ENCODE peak calls at places on chromosome 4, in seven cellular contexts. L, T, N, E, W, Q and D are unnamed samples. For H3K36me3, the result is how much of the 10 kb centered on the place peaks cover.

GRCh38 chr4:52076731-52077130 is 25.6 kb downstream of the SPATA18 start:
- DNase-seq in W (peak), N (no peak), L (peak), T (no peak), Q (no peak), E (no peak), D (no peak)

GRCh38 chr4:67558493-67558892 is at the start of gene STAP1:
- DNase-seq in N (no peak), Q (no peak), T (no peak), W (no peak), E (no peak), L (no peak), D (no peak)

GRCh38 chr4:123411976-123412589 is 15.5 kb downstream of the SPRY1 start:
- DNase-seq in W (no peak), L (no peak), N (no peak), E (no peak), Q (no peak), T (no peak), D (no peak)

GRCh38 chr4:84908876-84909275 is 57.6 kb downstream of the WDFY3 start:
- DNase-seq in L (no peak), T (no peak), W (no peak), N (no peak), Q (no peak), E (no peak), D (no peak)

GRCh38 chr4:88008624-88009235 is 1.3 kb downstream of the PKD2 start:
- DNase-seq in Q (no peak), N (no peak), E (no peak), L (peak), W (no peak), T (no peak), D (no peak)

GRCh38 chr4:187302456-187302855 is 578.8 kb upstream of the FAT1 start:
- DNase-seq in Q (no peak), W (no peak), N (no peak), E (no peak), L (peak), T (peak), D (no peak)

GRCh38 chr4:182513534-182514291 is 270.5 kb downstream of the TENM3 start:
- DNase-seq in N (no peak), W (no peak), L (no peak), E (no peak), T (no peak), Q (no peak), D (no peak)

GRCh38 chr4:13919021-13919441 is 291.5 kb upstream of the BOD1L1 start:
- DNase-seq in Q (no peak), L (peak), T (peak), E (no peak), W (no peak), N (peak), D (no peak)

GRCh38 chr4:105808030-105808429 is 87.2 kb upstream of the NPNT start:
- DNase-seq in T (no peak), E (no peak), W (no peak), Q (no peak), L (peak), N (no peak), D (no peak)

GRCh38 chr4:2468464-2469191 is at the start of gene RNF4:
- DNase-seq in L (peak), N (peak), W (peak), T (peak), Q (peak), E (peak), D (peak)

GRCh38 chr4:68445111-68445510 is 2.2 kb upstream of the TMPRSS11E start:
- DNase-seq in Q (no peak), N (no peak), T (no peak), W (no peak), L (no peak), E (no peak), D (no peak)

GRCh38 chr4:185730849-185731608 is 81.0 kb downstream of the SORBS2 start:
- DNase-seq in E (no peak), N (no peak), L (peak), W (no peak), T (no peak), Q (no peak), D (peak)

GRCh38 chr4:47686294-47686872 is 151.5 kb downstream of the CORIN start:
- DNase-seq in Q (peak), E (no peak), N (peak), T (peak), W (no peak), L (peak), D (peak)

GRCh38 chr4:151324449-151325319 is 721 bp downstream of the SH3D19 start:
- DNase-seq in Q (peak), E (peak), T (peak), L (peak), W (peak), N (peak), D (peak)

GRCh38 chr4:180587379-180587778 is 1655.8 kb upstream of the TENM3 start:
- DNase-seq in T (no peak), E (no peak), W (no peak), L (no peak), Q (no peak), N (no peak), D (no peak)

GRCh38 chr4:73839071-73839470 is 2.6 kb downstream of the CXCL6 start:
- DNase-seq in W (no peak), E (no peak), L (peak), Q (no peak), T (no peak), N (no peak), D (no peak)

GRCh38 chr4:168589154-168589553 is 92.3 kb downstream of the PALLD start:
- DNase-seq in T (peak), Q (peak), E (no peak), W (no peak), L (peak), N (no peak), D (peak)

GRCh38 chr4:169185133-169185956 is 85.4 kb downstream of the SH3RF1 start:
- DNase-seq in T (no peak), Q (no peak), L (peak), W (no peak), E (no peak), N (no peak), D (peak)

GRCh38 chr4:103204114-103204513 is 6.0 kb upstream of the CENPE start:
- DNase-seq in Q (peak), T (no peak), E (no peak), L (peak), W (no peak), N (no peak), D (peak)

GRCh38 chr4:16377887-16378286 is 151.6 kb upstream of the TAPT1 start:
- DNase-seq in Q (no peak), E (no peak), N (no peak), T (no peak), W (no peak), L (no peak), D (no peak)

GRCh38 chr4:118968006-118968405 is 79.4 kb downstream of the SYNPO2 start:
- DNase-seq in N (peak), L (peak), Q (no peak), E (peak), W (peak), T (peak), D (no peak)

GRCh38 chr4:156779046-156779445 is 192.6 kb downstream of the PDGFC start:
- DNase-seq in T (peak), L (peak), N (peak), W (no peak), Q (no peak), E (no peak), D (no peak)

GRCh38 chr4:54930226-54930625 is 195.2 kb downstream of the KDR start:
- DNase-seq in N (no peak), L (peak), T (peak), Q (no peak), E (no peak), W (no peak), D (peak)

GRCh38 chr4:130028552-130028951 is 932.6 kb downstream of the C4orf33 start:
- DNase-seq in L (no peak), Q (no peak), T (no peak), N (no peak), E (no peak), W (no peak), D (no peak)

GRCh38 chr4:150799207-150799606 is 215.9 kb downstream of the LRBA start:
- DNase-seq in L (no peak), W (no peak), N (no peak), T (no peak), E (no peak), Q (no peak), D (no peak)

GRCh38 chr4:105122334-105122733 is 24.3 kb upstream of the TET2 start:
- DNase-seq in Q (no peak), L (peak), E (no peak), T (no peak), N (no peak), W (no peak), D (no peak)

GRCh38 chr4:40309250-40309774 is 25.8 kb upstream of the CHRNA9 start:
- DNase-seq in N (peak), L (peak), T (peak), Q (peak), E (peak), W (peak), D (peak)

GRCh38 chr4:174592256-174592984 is 70.1 kb upstream of the HPGD start:
- DNase-seq in T (no peak), E (no peak), W (no peak), L (peak), N (no peak), Q (no peak), D (peak)

GRCh38 chr4:159487284-159487747 is 384.4 kb downstream of the RAPGEF2 start:
- DNase-seq in W (no peak), E (no peak), T (peak), Q (peak), N (no peak), L (peak), D (peak)

GRCh38 chr4:32102941-32103340 is 1382.8 kb downstream of the PCDH7 start:
- DNase-seq in N (no peak), E (no peak), W (no peak), Q (no peak), L (no peak), T (no peak), D (peak)

GRCh38 chr4:142088906-142089305 is 452.5 kb downstream of the IL15 start:
- DNase-seq in N (no peak), Q (no peak), T (peak), E (peak), L (peak), W (no peak), D (no peak)

GRCh38 chr4:14652522-14652921 is 349.8 kb upstream of the CPEB2 start:
- DNase-seq in Q (no peak), L (no peak), T (no peak), E (no peak), W (no peak), N (no peak), D (peak)

GRCh38 chr4:150259861-150260567 is 181.8 kb downstream of the DCLK2 start:
- DNase-seq in E (no peak), L (no peak), W (no peak), T (no peak), Q (no peak), N (no peak), D (no peak)

GRCh38 chr4:120261117-120261516 is 194.5 kb upstream of the MAD2L1 start:
- DNase-seq in Q (no peak), E (no peak), W (no peak), N (no peak), T (no peak), L (no peak), D (no peak)

GRCh38 chr4:113471141-113471860 is 290.2 kb downstream of the CAMK2D start:
- DNase-seq in Q (no peak), E (no peak), L (peak), W (no peak), N (peak), T (peak), D (no peak)

GRCh38 chr4:41471672-41472071 is 66.3 kb upstream of the LIMCH1 start:
- DNase-seq in N (no peak), E (no peak), T (no peak), Q (no peak), W (no peak), L (no peak), D (no peak)

GRCh38 chr4:110091426-110091825 is 107.0 kb downstream of the ELOVL6 start:
- DNase-seq in W (no peak), E (no peak), N (no peak), Q (peak), L (peak), T (peak), D (peak)

GRCh38 chr4:100581337-100581736 is 63.5 kb upstream of the EMCN start:
- DNase-seq in Q (peak), N (no peak), E (no peak), L (no peak), W (no peak), T (no peak), D (peak)

GRCh38 chr4:176622251-176622968 is 170.3 kb downstream of the VEGFC start:
- DNase-seq in E (no peak), N (no peak), T (peak), L (peak), W (no peak), Q (no peak), D (no peak)

GRCh38 chr4:161133877-161134276 is 1029.9 kb downstream of the FSTL5 start:
- DNase-seq in T (no peak), Q (no peak), E (no peak), N (no peak), W (no peak), L (no peak), D (no peak)

GRCh38 chr4:161134795-161135194 is 1029.0 kb downstream of the FSTL5 start:
- DNase-seq in N (no peak), T (no peak), E (no peak), L (no peak), Q (no peak), W (no peak), D (no peak)

GRCh38 chr4:161132715-161133425 is 1030.9 kb downstream of the FSTL5 start:
- DNase-seq in T (no peak), L (no peak), N (no peak), W (no peak), Q (no peak), E (no peak), D (no peak)
- TF ChIP-seq CTCF in T (no peak), L (no peak), N (no peak), W (no peak), Q (no peak), E (no peak), D (no peak)

DNA sequence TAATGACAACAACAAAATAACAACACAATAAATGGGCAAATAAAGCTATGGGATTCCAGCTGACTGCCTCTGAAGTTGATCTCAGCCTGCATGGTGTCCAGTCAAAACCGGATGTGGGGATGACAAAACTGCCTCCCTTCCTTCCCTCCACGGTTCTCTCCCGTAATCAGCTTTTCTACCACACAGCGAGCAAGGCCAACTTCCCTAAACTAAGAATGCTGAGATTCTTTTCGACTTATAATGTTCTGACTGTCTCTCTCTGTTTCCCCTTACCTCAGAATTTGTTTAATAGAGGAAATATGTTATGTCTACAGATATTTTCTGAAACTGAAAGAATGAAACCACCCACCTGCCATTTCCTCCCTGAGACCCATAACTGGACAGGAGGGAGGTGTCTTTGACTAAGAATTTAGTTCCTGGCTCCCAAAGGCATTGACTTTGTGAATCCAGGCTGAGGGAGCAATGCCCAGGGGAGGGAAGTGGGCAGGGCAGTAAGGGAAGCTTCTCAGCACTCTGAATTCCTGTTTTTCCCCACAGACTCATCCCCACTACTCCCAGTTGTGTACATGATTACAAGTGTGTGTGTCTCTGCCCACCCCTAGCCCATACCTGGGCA is 1.0 kb upstream of the TLR1 start:
- DNase-seq in T (no peak), W (no peak), N (no peak), E (no peak), L (peak), Q (no peak), D (no peak)
- H3K4me3 ChIP-seq in T (no peak), W (no peak), N (no peak), E (peak), L (no peak), Q (no peak), D (no peak)

GRCh38 chr4:121811122-121811521 is 10.0 kb downstream of the EXOSC9 start:
- DNase-seq in T (no peak), Q (no peak), W (no peak), N (no peak), L (no peak), E (no peak), D (no peak)
- H3K36me3 ChIP-seq in T (under half), Q (half or more), W (under half), N (under half), L (half or more), E (half or more), D (under half)

DNA sequence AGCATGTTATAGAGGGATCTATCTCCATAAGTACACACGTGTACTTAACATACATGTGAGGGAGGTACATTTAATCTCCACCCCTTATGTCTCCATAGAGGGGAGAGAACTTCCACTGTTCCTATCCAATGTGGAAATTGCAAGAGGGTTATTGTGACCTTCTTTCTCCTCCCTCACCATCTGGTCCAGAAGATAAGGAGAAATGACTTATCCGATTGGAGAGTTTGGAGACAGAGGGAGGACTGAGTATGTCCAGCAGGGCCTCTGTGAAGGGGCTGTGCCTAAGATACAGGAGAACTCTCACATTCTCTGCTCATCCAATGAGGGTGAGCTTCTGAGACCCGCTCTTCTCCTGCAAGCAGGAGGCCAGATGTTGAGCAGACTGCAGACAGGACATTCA is 113.1 kb downstream of the QDPR start:
- DNase-seq in E (no peak), T (no peak), L (no peak), W (no peak), Q (no peak), N (no peak), D (no peak)
- TF ChIP-seq CTCF in E (no peak), T (no peak), L (no peak), W (no peak), Q (no peak), N (no peak), D (no peak)

DNA sequence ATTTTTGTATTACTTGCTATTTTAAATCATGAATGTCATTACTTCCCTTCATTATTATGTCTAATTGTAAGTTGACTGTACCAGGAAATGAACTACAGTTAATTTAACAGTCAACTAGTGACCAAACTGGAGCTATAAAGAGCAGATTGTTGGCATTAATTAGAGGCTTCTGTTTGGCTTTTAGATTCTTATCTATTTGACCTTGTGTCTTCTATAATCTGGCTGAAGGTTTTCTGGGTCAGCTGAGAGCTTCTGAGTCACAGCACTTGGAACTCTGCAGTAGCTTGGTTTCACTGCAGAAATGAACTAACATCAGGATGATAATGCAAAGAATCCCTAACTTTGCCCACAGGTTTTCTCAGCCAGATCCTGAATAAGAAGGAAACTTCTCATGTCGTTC is 169.2 kb upstream of the LEF1 start:
- DNase-seq in E (no peak), Q (no peak), W (no peak), T (peak), L (no peak), N (no peak), D (no peak)
- H3K4me3 ChIP-seq in E (no peak), Q (no peak), W (no peak), T (no peak), L (no peak), N (no peak), D (no peak)

GRCh38 chr4:76120199-76120598 is 28.0 kb downstream of the NUP54 start:
- DNase-seq in E (no peak), T (no peak), W (no peak), Q (no peak), N (no peak), L (no peak), D (no peak)
- H3K36me3 ChIP-seq in E (half or more), T (under half), W (under half), Q (under half), N (under half), L (half or more), D (under half)

DNA sequence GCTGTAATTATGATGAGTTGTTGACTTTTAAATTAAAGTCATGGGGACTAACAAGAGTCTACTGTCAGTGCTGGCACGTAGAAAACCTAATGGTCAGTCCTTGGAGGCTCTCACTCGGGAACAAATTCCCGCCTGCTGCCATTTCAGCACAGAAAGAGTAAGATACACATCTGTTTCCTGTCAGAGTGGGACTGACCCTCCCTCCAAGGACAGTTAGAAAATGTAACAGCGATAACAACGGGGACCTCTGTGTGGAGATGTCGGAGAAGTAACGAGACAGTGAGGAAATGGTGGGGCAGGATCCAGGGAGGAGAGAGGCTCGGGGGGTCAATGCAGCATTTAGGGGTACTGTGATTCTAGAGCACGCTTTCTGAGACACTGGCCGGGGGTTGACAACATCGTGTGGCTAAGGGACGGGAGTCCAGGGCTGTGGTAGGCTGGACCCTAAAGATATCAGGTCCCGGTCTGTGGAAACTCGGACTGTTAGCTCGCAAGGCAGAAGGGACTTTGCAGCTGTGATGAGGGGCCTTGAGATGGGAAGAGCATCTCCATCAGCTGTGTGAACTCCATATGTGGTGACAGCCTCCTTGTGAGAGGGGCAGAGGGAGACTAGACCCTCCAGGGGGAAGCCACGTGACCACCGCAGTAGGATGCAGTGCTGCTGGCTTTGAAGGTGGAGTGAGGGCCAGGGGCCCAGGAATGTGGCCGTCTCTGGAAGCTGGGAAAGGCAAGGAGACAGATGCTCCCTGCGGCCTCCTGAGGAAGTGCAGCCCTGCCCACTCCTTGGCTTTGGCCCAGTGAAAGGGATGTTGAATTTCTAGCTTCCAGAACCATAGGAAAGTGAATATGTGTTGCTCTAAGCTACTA is 35.8 kb upstream of the SORCS2 start:
- DNase-seq in L (peak), T (peak), Q (no peak), W (peak), E (peak), N (peak), D (no peak)
- TF ChIP-seq CTCF in L (peak), T (peak), Q (peak), W (peak), E (peak), N (peak), D (peak)